ENCODE peak calls at places on chromosomes 12 and 14, in seven cellular contexts. B is iris pigment epithelial cell, Q is OCI-M1, T is DMS79, E is T-cell, C is Right ventricle myocardium superior, K is body of pancreas. J is an unnamed sample.

GRCh38 chr12:1117970-1118563 is 127.0 kb downstream of the ERC1 start:
- DNase-seq in C (peak), T (peak), K (peak), B (peak), E (peak), Q (peak), J (peak)

GRCh38 chr14:95303107-95303506 is 16.6 kb downstream of the CLMN start:
- DNase-seq in Q (no peak), E (no peak), B (no peak), C (no peak), K (no peak), T (no peak), J (no peak)

GRCh38 chr14:90605430-90605829 is 208.6 kb downstream of the CALM1 start:
- DNase-seq in Q (no peak), B (no peak), K (no peak), E (no peak), T (no peak), C (no peak), J (no peak)

GRCh38 chr14:58965601-58966000 is 222.9 kb upstream of the DAAM1 start:
- DNase-seq in K (no peak), B (no peak), Q (no peak), E (no peak), C (no peak), T (no peak), J (no peak)

GRCh38 chr12:77914089-77914488 is 83.4 kb downstream of the NAV3 start:
- DNase-seq in K (no peak), C (no peak), Q (no peak), B (no peak), T (peak), E (no peak), J (peak)

GRCh38 chr14:74620497-74620921 is 8.5 kb upstream of the LTBP2 start:
- DNase-seq in B (peak), Q (peak), T (no peak), C (no peak), E (no peak), K (no peak), J (no peak)

GRCh38 chr14:20857630-20858261 is 33.4 kb upstream of the RNASE3 start:
- DNase-seq in Q (peak), B (peak), T (peak), C (peak), K (peak), E (peak), J (peak)

GRCh38 chr14:66003082-66003740 is 483.0 kb upstream of the CCDC196 start:
- DNase-seq in K (no peak), T (peak), B (no peak), Q (no peak), E (no peak), C (no peak), J (no peak)

GRCh38 chr12:119412811-119413794 is 78.6 kb downstream of the CCDC60 start:
- DNase-seq in Q (peak), B (peak), E (no peak), K (peak), T (peak), C (peak), J (peak)

GRCh38 chr14:22982013-22982476 is 306 bp downstream of the AJUBA start:
- DNase-seq in B (no peak), T (no peak), E (no peak), K (no peak), C (no peak), Q (no peak), J (no peak)

GRCh38 chr12:121190523-121191031 is 19.4 kb upstream of the P2RX4 start:
- DNase-seq in E (no peak), T (no peak), B (peak), Q (peak), C (no peak), K (no peak), J (no peak)

GRCh38 chr12:55720071-55720564 is at the start of gene RDH5:
- DNase-seq in K (peak), T (no peak), C (peak), Q (no peak), B (peak), E (no peak), J (peak)

GRCh38 chr12:132462778-132463177 is 27.2 kb upstream of the FBRSL1 start:
- DNase-seq in C (no peak), E (no peak), K (no peak), B (no peak), Q (no peak), T (no peak), J (no peak)

GRCh38 chr12:44875954-44876553 is at the start of gene NELL2:
- DNase-seq in E (peak), K (peak), Q (peak), C (peak), T (no peak), B (peak), J (peak)

GRCh38 chr12:11204173-11204572 is 17.4 kb upstream of the TAS2R42 start:
- DNase-seq in B (no peak), Q (no peak), E (no peak), K (no peak), T (no peak), C (no peak), J (no peak)

GRCh38 chr12:106669216-106669615 is 86.4 kb downstream of the RFX4 start:
- DNase-seq in Q (no peak), K (no peak), E (no peak), T (no peak), C (no peak), B (no peak), J (no peak)

GRCh38 chr12:67268335-67268895 is 743 bp upstream of the CAND1 start:
- DNase-seq in E (peak), C (peak), T (peak), B (peak), Q (peak), K (peak), J (peak)

GRCh38 chr12:7588703-7589329 is 76.9 kb downstream of the APOBEC1 start:
- DNase-seq in C (no peak), T (no peak), Q (peak), E (peak), B (peak), K (peak), J (peak)

GRCh38 chr12:80156306-80156705 is 57.0 kb downstream of the OTOGL start:
- DNase-seq in Q (no peak), B (no peak), T (no peak), K (no peak), C (no peak), E (no peak), J (no peak)

GRCh38 chr14:103504991-103505565 is 17.6 kb downstream of the CKB start:
- DNase-seq in C (no peak), Q (no peak), E (no peak), T (no peak), K (peak), B (no peak), J (no peak)

GRCh38 chr14:36517242-36518030 is 2.6 kb downstream of the NKX2-1 start:
- DNase-seq in B (no peak), K (no peak), C (no peak), Q (no peak), E (no peak), T (peak), J (no peak)

GRCh38 chr14:89123851-89124250 is 293.2 kb downstream of the FOXN3 start:
- DNase-seq in B (no peak), T (no peak), K (no peak), C (no peak), Q (no peak), E (no peak), J (no peak)

GRCh38 chr14:72970058-72970630 is 43.9 kb downstream of the DCAF4 start:
- DNase-seq in T (no peak), E (no peak), K (no peak), Q (no peak), C (no peak), B (no peak), J (no peak)

GRCh38 chr12:93563807-93564538 is 8.5 kb upstream of the SOCS2 start:
- DNase-seq in C (no peak), K (peak), Q (peak), E (no peak), T (no peak), B (peak), J (peak)

GRCh38 chr14:72801381-72801812 is 92.5 kb downstream of the DPF3 start:
- DNase-seq in E (no peak), K (no peak), Q (no peak), C (no peak), T (no peak), B (peak), J (no peak)

GRCh38 chr14:90755661-90756304 is 60.4 kb downstream of the TTC7B start:
- DNase-seq in Q (no peak), B (no peak), T (no peak), E (no peak), C (no peak), K (no peak), J (no peak)

GRCh38 chr12:70052931-70053497 is 190.2 kb upstream of the CNOT2 start:
- DNase-seq in T (no peak), K (no peak), C (no peak), Q (peak), B (peak), E (no peak), J (no peak)

GRCh38 chr12:15783288-15783687 is 5.9 kb downstream of the EPS8 start:
- DNase-seq in K (no peak), T (no peak), C (no peak), E (no peak), Q (no peak), B (no peak), J (no peak)

GRCh38 chr12:110931315-110931728 is 10.9 kb upstream of the MYL2 start:
- DNase-seq in C (peak), T (no peak), B (no peak), Q (no peak), E (no peak), K (no peak), J (no peak)